ENCODE peak calls at places on chromosomes 7 and 10, in ten cellular contexts. N is epithelial cell of prostate; E is dorsolateral prefrontal cortex; B is brain microvascular endothelial cell; G is RCC 7860; K is gastrocnemius medialis; Q is ELR; I is T-cell; L is CD4-positive, alpha-beta T cell; H is RWPE1. W is an unnamed sample.
A peak's percentile ranks its signal among the peaks of the same experiment; 100 is the strongest.

GRCh38 chr7:16933296-16934248 is 51.8 kb upstream of the AGR3 start:
- DNase-seq in N (no peak), E (no peak), B (no peak), G (no peak), K (peak; percentile 19), Q (no peak), I (no peak), L (no peak), H (no peak), W (no peak)

GRCh38 chr7:139044813-139045794 is 9.3 kb upstream of the ZC3HAV1L start:
- DNase-seq in N (no peak), E (no peak), B (no peak), G (no peak), K (no peak), Q (no peak), I (no peak), L (no peak), H (no peak), W (no peak)

GRCh38 chr10:113764598-113764997 is 13.1 kb downstream of the PLEKHS1 start:
- DNase-seq in N (no peak), E (no peak), B (no peak), G (no peak), K (no peak), Q (no peak), I (no peak), L (no peak), H (no peak), W (no peak)

GRCh38 chr10:2245580-2245979 is 508.3 kb upstream of the ADARB2 start:
- DNase-seq in N (no peak), E (no peak), B (no peak), G (no peak), K (no peak), Q (no peak), I (no peak), L (no peak), H (no peak), W (no peak)

GRCh38 chr7:68875857-68876256 is 722.4 kb upstream of the AUTS2 start:
- DNase-seq in N (no peak), E (no peak), B (no peak), G (no peak), K (no peak), Q (no peak), I (no peak), L (no peak), H (no peak), W (no peak)

GRCh38 chr7:97317575-97317974 is 200.1 kb downstream of the SDHAF3 start:
- DNase-seq in N (no peak), E (no peak), B (no peak), G (no peak), K (no peak), Q (no peak), I (no peak), L (no peak), H (no peak), W (no peak)

GRCh38 chr10:95247200-95247880 is 43.5 kb downstream of the PDLIM1 start:
- DNase-seq in N (no peak), E (no peak), B (peak; percentile 75), G (peak; percentile 63), K (no peak), Q (peak; percentile 94), I (no peak), L (no peak), H (no peak), W (peak; percentile 81)

GRCh38 chr10:70328987-70329386 is 45.2 kb upstream of the NPFFR1 start:
- DNase-seq in N (no peak), E (no peak), B (no peak), G (peak; percentile 59), K (peak; percentile 44), Q (peak; percentile 40), I (no peak), L (no peak), H (no peak), W (no peak)

GRCh38 chr7:13920053-13920697 is 69.3 kb downstream of the ETV1 start:
- DNase-seq in N (peak; percentile 100), E (no peak), B (peak; percentile 100), G (peak; percentile 79), K (no peak), Q (peak; percentile 100), I (no peak), L (no peak), H (peak; percentile 83), W (peak; percentile 100)

GRCh38 chr7:142964502-142965246 is 2.5 kb upstream of the KEL start:
- DNase-seq in N (no peak), E (no peak), B (peak; percentile 16), G (no peak), K (no peak), Q (peak; percentile 1), I (no peak), L (no peak), H (no peak), W (peak; percentile 37)

GRCh38 chr10:125174360-125174759 is 14.0 kb upstream of the CTBP2 start:
- DNase-seq in N (no peak), E (no peak), B (no peak), G (no peak), K (no peak), Q (no peak), I (no peak), L (no peak), H (no peak), W (no peak)

GRCh38 chr7:130141161-130141857 is 63.9 kb downstream of the TMEM209 start:
- DNase-seq in N (no peak), E (peak; percentile 82), B (peak; percentile 69), G (no peak), K (no peak), Q (no peak), I (peak; percentile 11), L (no peak), H (no peak), W (no peak)

GRCh38 chr10:14594878-14595525 is 179.7 kb downstream of the FAM107B start:
- DNase-seq in N (no peak), E (no peak), B (no peak), G (no peak), K (no peak), Q (no peak), I (no peak), L (no peak), H (no peak), W (no peak)